ENCODE peak calls at places on chromosomes 5 and 9, in ten cellular contexts. J, R, V, L, D, C, E, N, U and T are unnamed samples.
A peak's percentile ranks its signal among the peaks of the same experiment; 100 is the strongest.

GRCh38 chr5:177600458-177601018 is 606 bp downstream of the B4GALT7 start:
- DNase-seq in C (no peak), L (no peak), N (peak; percentile 54), J (no peak), E (no peak), U (no peak), R (no peak), V (no peak), D (peak; percentile 88), T (no peak)

GRCh38 chr9:27247756-27248155 is 49.2 kb downstream of the EQTN start:
- DNase-seq in J (peak; percentile 36), E (peak; percentile 55), N (peak; percentile 47), U (peak; percentile 56), L (no peak), V (peak; percentile 44), R (peak; percentile 82), C (no peak), D (no peak), T (no peak)

GRCh38 chr5:39138892-39139291 is 64.7 kb upstream of the RICTOR start:
- DNase-seq in N (peak; percentile 77), J (no peak), D (no peak), E (no peak), C (no peak), R (no peak), V (no peak), L (no peak), U (no peak), T (peak; percentile 86)

GRCh38 chr5:45038366-45038987 is 229.7 kb downstream of the MRPS30 start:
- DNase-seq in V (peak; percentile 14), U (no peak), J (no peak), R (peak; percentile 84), D (no peak), N (peak; percentile 48), E (no peak), L (no peak), C (no peak), T (peak; percentile 22)

GRCh38 chr5:372911-373709 is 51.6 kb downstream of the AHRR start:
- DNase-seq in U (peak; percentile 60), L (no peak), E (peak; percentile 38), R (peak; percentile 44), C (no peak), J (no peak), N (peak; percentile 15), D (peak; percentile 81), V (no peak), T (no peak)

GRCh38 chr9:92564982-92565381 is 29.2 kb upstream of the ECM2 start:
- DNase-seq in R (no peak), E (no peak), V (no peak), U (no peak), C (no peak), N (no peak), L (no peak), D (no peak), J (no peak), T (no peak)

GRCh38 chr5:38866362-38867070 is 20.7 kb downstream of the OSMR start:
- DNase-seq in L (no peak), R (no peak), E (no peak), U (no peak), N (no peak), D (no peak), J (no peak), V (no peak), C (no peak), T (no peak)

GRCh38 chr5:80977764-80978163 is 17.6 kb downstream of the RASGRF2 start:
- DNase-seq in E (no peak), U (no peak), J (no peak), L (no peak), V (no peak), D (no peak), C (no peak), N (no peak), R (no peak), T (no peak)

DNA sequence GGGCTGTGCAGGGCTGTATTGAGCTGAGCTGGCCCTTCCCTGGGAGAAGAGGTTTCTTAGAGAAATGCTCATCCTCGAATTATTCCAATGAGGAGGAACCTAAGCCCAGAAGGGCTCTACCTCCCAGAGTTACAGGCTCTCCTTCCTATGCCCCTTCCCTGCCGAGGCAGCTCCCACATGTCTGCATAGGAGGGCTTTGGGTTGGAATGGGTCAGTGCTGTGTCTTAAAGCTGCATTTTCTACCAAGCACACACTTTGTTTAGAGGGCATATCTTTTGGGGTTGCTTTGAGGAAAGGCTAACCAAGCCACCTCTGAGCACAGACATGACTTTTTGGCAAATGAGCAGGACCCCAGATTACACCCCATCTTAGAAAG is 9.1 kb downstream of the NEK6 start:
- DNase-seq in N (no peak), C (no peak), E (no peak), D (no peak), V (no peak), R (no peak), J (no peak), U (no peak), L (no peak), T (no peak)
- H3K4me3 ChIP-seq in N (no peak overlapping the region), C (no peak overlapping the region), E (no peak overlapping the region), D (no peak overlapping the region), V (no peak overlapping the region), R (no peak overlapping the region), J (no peak overlapping the region), U (no peak overlapping the region), L (no peak overlapping the region), T (peak overlapping the region; percentile 14)

GRCh38 chr5:109754319-109754718 is 64.6 kb downstream of the MAN2A1 start:
- DNase-seq in U (no peak), L (no peak), V (no peak), N (no peak), R (no peak), C (no peak), J (no peak), D (no peak), E (no peak), T (no peak)

GRCh38 chr5:109755761-109756160 is 66.0 kb downstream of the MAN2A1 start:
- DNase-seq in R (no peak), D (no peak), V (no peak), N (no peak), J (no peak), E (no peak), L (no peak), U (no peak), C (no peak), T (no peak)

GRCh38 chr5:109759304-109759703 is 69.6 kb downstream of the MAN2A1 start:
- DNase-seq in D (no peak), R (no peak), U (no peak), N (peak; percentile 89), J (no peak), L (no peak), E (no peak), V (no peak), C (no peak), T (no peak)

GRCh38 chr5:109757490-109757889 is 67.8 kb downstream of the MAN2A1 start:
- DNase-seq in V (no peak), C (no peak), E (no peak), J (no peak), N (no peak), D (no peak), R (no peak), U (no peak), L (no peak), T (no peak)

DNA sequence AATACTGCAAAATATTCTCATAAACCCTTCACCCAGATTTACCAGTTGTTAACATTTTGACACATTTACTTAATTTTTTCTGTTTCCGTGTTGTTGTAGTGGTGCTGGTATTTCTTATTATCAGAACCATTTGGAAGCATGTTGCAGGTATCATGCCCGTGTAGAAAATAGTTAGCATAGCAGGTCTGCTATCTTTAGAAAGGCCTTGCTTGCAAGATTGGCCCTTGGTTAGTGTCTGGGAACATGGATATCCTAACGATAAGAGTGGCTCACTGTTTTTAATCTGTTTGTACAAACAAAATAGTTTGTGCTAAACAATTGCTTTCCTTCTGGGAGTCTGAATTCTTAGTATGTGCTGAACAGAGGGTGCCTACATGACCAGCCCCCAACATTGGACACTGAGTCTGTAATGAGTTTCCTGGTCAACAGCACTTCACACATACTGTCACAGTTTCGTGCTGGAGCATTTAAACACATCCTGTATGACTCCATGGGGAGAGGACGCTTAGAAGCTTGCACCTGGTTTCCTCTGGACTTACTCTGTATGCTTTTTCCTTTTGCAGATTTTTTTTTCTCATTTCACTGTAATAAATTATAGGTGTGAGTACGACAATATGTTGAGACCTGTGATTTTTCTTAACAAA is 66.9 kb downstream of the MAN2A1 start:
- DNase-seq in R (no peak), D (no peak), V (no peak), L (no peak), J (no peak), E (no peak), N (no peak), C (no peak), U (no peak), T (no peak)
- TF ChIP-seq POLR2AphosphoS5 in R (no peak), D (no peak), V (no peak), L (no peak), J (no peak), E (no peak), N (no peak), C (no peak), U (no peak), T (no peak)

DNA sequence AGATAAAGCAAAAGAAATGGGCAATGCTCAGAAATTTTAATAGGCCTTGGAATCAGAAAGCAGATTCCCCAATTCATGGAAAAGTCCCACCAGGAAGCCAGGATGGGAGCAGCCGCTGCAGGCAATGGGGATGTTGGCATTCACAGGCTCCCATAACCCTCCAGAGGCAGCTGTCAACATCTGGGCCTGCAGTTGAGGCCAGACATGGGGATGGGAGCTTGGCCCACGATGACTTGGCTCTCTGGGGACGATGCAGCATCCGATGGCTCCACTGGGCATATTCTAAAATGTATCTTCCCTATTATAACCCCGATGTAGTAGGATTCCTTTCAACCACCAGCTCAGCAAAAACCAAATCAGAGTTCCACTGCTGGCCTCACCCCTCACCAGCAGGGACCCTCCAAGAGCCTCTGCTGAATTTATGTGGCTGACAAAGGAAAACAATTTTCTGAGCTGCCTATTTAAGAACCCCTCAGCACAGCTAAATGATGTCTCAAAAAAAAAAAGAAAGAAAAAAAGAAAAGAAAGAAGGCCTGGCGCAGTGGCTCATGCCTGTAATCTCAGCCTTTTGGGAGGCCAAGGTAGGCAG is 7.1 kb downstream of the SPRY4 start:
- DNase-seq in R (no peak), N (no peak), U (no peak), V (no peak), J (no peak), D (no peak), L (no peak), E (no peak), C (no peak), T (no peak)
- H3K4me1 ChIP-seq in R (peaks cover 88% of the 10 kb centered on the region), N (peaks cover 82% of the 10 kb centered on the region), U (peaks cover 20% of the 10 kb centered on the region), V (peaks cover 71% of the 10 kb centered on the region), J (peaks cover 51% of the 10 kb centered on the region), D (peaks cover 48% of the 10 kb centered on the region), L (peaks cover 6% of the 10 kb centered on the region), E (peaks cover 16% of the 10 kb centered on the region), C (no peaks in the 10 kb centered on the region), T (peaks cover 73% of the 10 kb centered on the region)

GRCh38 chr5:97011567-97011966 is 75.7 kb downstream of the LNPEP start:
- DNase-seq in V (no peak), L (no peak), E (no peak), D (no peak), C (no peak), R (no peak), U (no peak), J (no peak), N (no peak), T (no peak)

GRCh38 chr5:97009921-97010320 is 74.0 kb downstream of the LNPEP start:
- DNase-seq in N (no peak), D (no peak), R (no peak), V (no peak), U (no peak), E (no peak), C (no peak), L (no peak), J (no peak), T (no peak)

GRCh38 chr5:97004423-97005060 is 68.7 kb downstream of the LNPEP start:
- DNase-seq in N (no peak), V (no peak), J (no peak), R (no peak), U (no peak), D (no peak), C (no peak), L (no peak), E (no peak), T (no peak)

GRCh38 chr5:97006454-97006853 is 70.6 kb downstream of the LNPEP start:
- DNase-seq in U (no peak), L (no peak), J (no peak), N (no peak), R (no peak), D (no peak), C (no peak), V (no peak), E (no peak), T (no peak)

GRCh38 chr5:97009212-97009898 is 73.5 kb downstream of the LNPEP start:
- DNase-seq in N (peak; percentile 43), L (no peak), V (peak; percentile 3), R (no peak), D (no peak), J (no peak), C (no peak), U (no peak), E (no peak), T (no peak)
- H3K4me3 ChIP-seq in N (no peak overlapping the region), L (no peak overlapping the region), V (no peak overlapping the region), R (no peak overlapping the region), D (no peak overlapping the region), J (no peak overlapping the region), C (no peak overlapping the region), U (no peak overlapping the region), E (no peak overlapping the region), T (no peak overlapping the region)